ENCODE peak calls at places on chromosomes 11 and 22, in nine cellular contexts. One of them, this sample, is unnamed.

GRCh38 chr22:48382197-48382596 is 1445.5 kb downstream of the BRD1 start:
- DNase-seq in K562: no peak
- DNase-seq in sigmoid colon: peak
- DNase-seq in stomach: peak
- DNase-seq in GM12891: no peak
- DNase-seq in GM12878: no peak
- DNase-seq in HCT116: no peak
- DNase-seq in HepG2: no peak
- DNase-seq in GM12892: no peak
- DNase-seq in this sample: peak

GRCh38 chr11:45209000-45209399 is 62.6 kb downstream of the PRDM11 start:
- DNase-seq in GM12878: no peak
- DNase-seq in GM12891: no peak
- DNase-seq in GM12892: no peak
- DNase-seq in HCT116: no peak
- DNase-seq in HepG2: no peak
- DNase-seq in sigmoid colon: no peak
- DNase-seq in stomach: no peak
- DNase-seq in K562: no peak
- DNase-seq in this sample: no peak

GRCh38 chr22:32810241-32811133 is 9.0 kb downstream of the TIMP3 start:
- DNase-seq in K562: no peak
- DNase-seq in sigmoid colon: peak
- DNase-seq in GM12892: no peak
- DNase-seq in stomach: no peak
- DNase-seq in GM12878: no peak
- DNase-seq in HepG2: no peak
- DNase-seq in HCT116: no peak
- DNase-seq in GM12891: no peak
- DNase-seq in this sample: no peak

GRCh38 chr22:50703726-50704509 is 31.3 kb downstream of the SHANK3 start:
- DNase-seq in GM12878: no peak
- DNase-seq in K562: no peak
- DNase-seq in sigmoid colon: peak
- DNase-seq in HepG2: no peak
- DNase-seq in GM12891: no peak
- DNase-seq in HCT116: no peak
- DNase-seq in GM12892: no peak
- DNase-seq in stomach: no peak
- DNase-seq in this sample: peak

GRCh38 chr11:120185678-120186407 is 25.0 kb upstream of the OAF start:
- DNase-seq in sigmoid colon: peak
- DNase-seq in GM12878: no peak
- DNase-seq in stomach: peak
- DNase-seq in K562: no peak
- DNase-seq in HCT116: no peak
- DNase-seq in GM12892: no peak
- DNase-seq in GM12891: no peak
- DNase-seq in HepG2: no peak
- DNase-seq in this sample: no peak

GRCh38 chr22:20595461-20595860 is 88.1 kb downstream of the MED15 start:
- DNase-seq in stomach: no peak
- DNase-seq in sigmoid colon: no peak
- DNase-seq in GM12878: no peak
- DNase-seq in K562: no peak
- DNase-seq in HepG2: no peak
- DNase-seq in HCT116: no peak
- DNase-seq in GM12891: no peak
- DNase-seq in GM12892: no peak
- DNase-seq in this sample: no peak

GRCh38 chr11:60343094-60343704 is 16.1 kb downstream of the MS4A6E start:
- DNase-seq in sigmoid colon: no peak
- DNase-seq in K562: peak
- DNase-seq in HCT116: peak
- DNase-seq in GM12891: no peak
- DNase-seq in GM12878: no peak
- DNase-seq in stomach: no peak
- DNase-seq in HepG2: peak
- DNase-seq in GM12892: no peak
- DNase-seq in this sample: no peak

GRCh38 chr11:12288212-12288933 is 89.0 kb upstream of the PARVA start:
- DNase-seq in GM12891: peak
- DNase-seq in GM12878: no peak
- DNase-seq in stomach: peak
- DNase-seq in sigmoid colon: peak
- DNase-seq in K562: peak
- DNase-seq in HepG2: peak
- DNase-seq in GM12892: peak
- DNase-seq in HCT116: peak
- DNase-seq in this sample: peak

GRCh38 chr22:30823015-30823370 is 128.3 kb downstream of the OSBP2 start:
- DNase-seq in stomach: no peak
- DNase-seq in sigmoid colon: no peak
- DNase-seq in GM12878: no peak
- DNase-seq in GM12892: no peak
- DNase-seq in GM12891: no peak
- DNase-seq in HepG2: no peak
- DNase-seq in K562: peak
- DNase-seq in HCT116: no peak
- DNase-seq in this sample: peak

GRCh38 chr11:119742263-119742861 is 13.4 kb upstream of the NECTIN1 start:
- DNase-seq in stomach: no peak
- DNase-seq in GM12878: no peak
- DNase-seq in sigmoid colon: no peak
- DNase-seq in HepG2: no peak
- DNase-seq in HCT116: no peak
- DNase-seq in GM12891: no peak
- DNase-seq in K562: peak
- DNase-seq in GM12892: no peak
- DNase-seq in this sample: no peak

GRCh38 chr22:35054064-35054463 is 11.9 kb upstream of the ISX start:
- DNase-seq in HCT116: no peak
- DNase-seq in stomach: no peak
- DNase-seq in K562: no peak
- DNase-seq in sigmoid colon: no peak
- DNase-seq in GM12891: no peak
- DNase-seq in HepG2: no peak
- DNase-seq in GM12892: no peak
- DNase-seq in GM12878: no peak
- DNase-seq in this sample: no peak

GRCh38 chr11:107496011-107496410 is 38.4 kb upstream of the CWF19L2 start:
- DNase-seq in GM12892: no peak
- DNase-seq in K562: no peak
- DNase-seq in stomach: no peak
- DNase-seq in HepG2: peak
- DNase-seq in HCT116: no peak
- DNase-seq in GM12878: no peak
- DNase-seq in GM12891: no peak
- DNase-seq in sigmoid colon: no peak
- DNase-seq in this sample: no peak

GRCh38 chr22:47806894-47807293 is 1044.4 kb downstream of the TBC1D22A start:
- DNase-seq in GM12892: no peak
- DNase-seq in GM12891: no peak
- DNase-seq in HepG2: no peak
- DNase-seq in K562: no peak
- DNase-seq in sigmoid colon: no peak
- DNase-seq in GM12878: no peak
- DNase-seq in stomach: no peak
- DNase-seq in HCT116: no peak
- DNase-seq in this sample: no peak

GRCh38 chr11:56783448-56784041 is 35.0 kb upstream of the OR9G4 start:
- DNase-seq in GM12892: no peak
- DNase-seq in stomach: no peak
- DNase-seq in HepG2: peak
- DNase-seq in GM12878: no peak
- DNase-seq in sigmoid colon: no peak
- DNase-seq in K562: peak
- DNase-seq in GM12891: no peak
- DNase-seq in HCT116: peak
- DNase-seq in this sample: no peak

GRCh38 chr11:117412653-117413275 is 85.1 kb downstream of the CEP164 start:
- DNase-seq in K562: no peak
- DNase-seq in sigmoid colon: peak
- DNase-seq in GM12878: no peak
- DNase-seq in stomach: no peak
- DNase-seq in GM12891: no peak
- DNase-seq in GM12892: no peak
- DNase-seq in HepG2: no peak
- DNase-seq in HCT116: no peak
- DNase-seq in this sample: peak
- TF ChIP-seq POLR2A in K562: no peak
- TF ChIP-seq POLR2A in sigmoid colon: no peak
- TF ChIP-seq POLR2A in GM12878: no peak
- TF ChIP-seq POLR2A in stomach: no peak
- TF ChIP-seq POLR2A in GM12891: no peak
- TF ChIP-seq POLR2A in GM12892: no peak
- TF ChIP-seq POLR2A in HepG2: no peak
- TF ChIP-seq POLR2A in HCT116: no peak
- TF ChIP-seq POLR2A in this sample: no peak

GRCh38 chr11:113410414-113411135 is 23.0 kb downstream of the ANKK1 start:
- DNase-seq in HCT116: no peak
- DNase-seq in K562: no peak
- DNase-seq in stomach: no peak
- DNase-seq in HepG2: no peak
- DNase-seq in GM12891: no peak
- DNase-seq in GM12892: no peak
- DNase-seq in GM12878: no peak
- DNase-seq in sigmoid colon: no peak
- DNase-seq in this sample: no peak
- TF ChIP-seq POLR2AphosphoS5 in HCT116: no peak
- TF ChIP-seq POLR2AphosphoS5 in K562: no peak
- TF ChIP-seq POLR2AphosphoS5 in stomach: no peak
- TF ChIP-seq POLR2AphosphoS5 in HepG2: no peak
- TF ChIP-seq POLR2AphosphoS5 in GM12891: no peak
- TF ChIP-seq POLR2AphosphoS5 in GM12892: no peak
- TF ChIP-seq POLR2AphosphoS5 in GM12878: no peak
- TF ChIP-seq POLR2AphosphoS5 in sigmoid colon: no peak
- TF ChIP-seq POLR2AphosphoS5 in this sample: no peak

DNA sequence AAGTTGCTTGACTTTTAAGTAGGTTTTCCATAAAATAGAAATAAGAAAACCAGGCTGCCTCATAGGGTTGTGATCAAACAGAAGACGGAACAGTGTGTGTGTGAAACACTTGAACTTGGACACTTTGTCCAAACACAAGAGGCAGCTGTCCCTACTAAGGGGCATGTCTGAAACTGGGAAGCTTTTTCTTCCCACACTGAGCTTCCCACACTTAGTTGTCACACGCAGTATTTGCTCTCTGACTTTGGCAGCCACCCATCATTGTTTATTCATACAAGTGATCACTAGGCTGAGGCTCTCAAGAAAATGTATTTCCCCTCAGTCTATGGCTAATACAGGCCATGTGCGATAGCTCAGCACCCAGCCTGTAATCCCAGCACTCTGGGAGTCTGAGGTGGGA is 1.2 kb upstream of the C11orf91 start:
- DNase-seq in GM12892: no peak
- DNase-seq in sigmoid colon: no peak
- DNase-seq in K562: no peak
- DNase-seq in GM12878: no peak
- DNase-seq in stomach: peak
- DNase-seq in HepG2: no peak
- DNase-seq in HCT116: no peak
- DNase-seq in GM12891: no peak
- DNase-seq in this sample: no peak
- TF ChIP-seq POLR2A in GM12892: no peak
- TF ChIP-seq POLR2A in sigmoid colon: no peak
- TF ChIP-seq POLR2A in K562: no peak
- TF ChIP-seq POLR2A in GM12878: no peak
- TF ChIP-seq POLR2A in stomach: no peak
- TF ChIP-seq POLR2A in HepG2: no peak
- TF ChIP-seq POLR2A in HCT116: no peak
- TF ChIP-seq POLR2A in GM12891: no peak
- TF ChIP-seq POLR2A in this sample: no peak

DNA sequence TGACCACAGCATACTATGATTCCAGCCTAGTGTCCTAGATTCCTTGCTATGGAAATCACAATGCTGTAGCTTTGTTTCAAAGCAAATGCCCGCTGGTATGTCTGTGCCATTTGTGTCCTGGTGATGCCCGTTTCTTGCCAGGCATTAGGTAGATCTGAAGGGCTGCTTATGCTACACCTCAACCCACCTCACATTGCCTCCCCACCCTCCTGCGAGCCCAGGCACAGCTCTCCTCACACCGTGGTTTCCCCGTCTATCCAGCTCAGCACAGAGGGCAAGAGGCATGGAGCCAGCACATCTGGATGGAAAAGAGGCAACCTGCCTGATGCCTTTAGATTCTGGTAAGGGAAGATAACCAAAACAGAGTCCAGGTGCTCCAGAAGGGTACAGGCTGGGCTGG is 307.4 kb upstream of the B3GAT1 start:
- DNase-seq in stomach: no peak
- DNase-seq in GM12891: no peak
- DNase-seq in GM12878: no peak
- DNase-seq in GM12892: no peak
- DNase-seq in K562: no peak
- DNase-seq in HepG2: no peak
- DNase-seq in sigmoid colon: no peak
- DNase-seq in HCT116: no peak
- DNase-seq in this sample: no peak
- TF ChIP-seq POLR2AphosphoS5 in stomach: no peak
- TF ChIP-seq POLR2AphosphoS5 in GM12891: no peak
- TF ChIP-seq POLR2AphosphoS5 in GM12878: no peak
- TF ChIP-seq POLR2AphosphoS5 in GM12892: no peak
- TF ChIP-seq POLR2AphosphoS5 in K562: no peak
- TF ChIP-seq POLR2AphosphoS5 in HepG2: no peak
- TF ChIP-seq POLR2AphosphoS5 in sigmoid colon: no peak
- TF ChIP-seq POLR2AphosphoS5 in HCT116: no peak
- TF ChIP-seq POLR2AphosphoS5 in this sample: no peak

GRCh38 chr11:63567044-63567840 is 4.1 kb upstream of the PLAAT2 start:
- DNase-seq in HepG2: peak
- DNase-seq in GM12878: peak
- DNase-seq in stomach: no peak
- DNase-seq in GM12892: no peak
- DNase-seq in HCT116: peak
- DNase-seq in GM12891: no peak
- DNase-seq in K562: peak
- DNase-seq in sigmoid colon: peak
- DNase-seq in this sample: no peak
- TF ChIP-seq POLR2A in HepG2: no peak
- TF ChIP-seq POLR2A in GM12878: no peak
- TF ChIP-seq POLR2A in stomach: no peak
- TF ChIP-seq POLR2A in GM12892: no peak
- TF ChIP-seq POLR2A in HCT116: no peak
- TF ChIP-seq POLR2A in GM12891: peak
- TF ChIP-seq POLR2A in K562: no peak
- TF ChIP-seq POLR2A in sigmoid colon: no peak
- TF ChIP-seq POLR2A in this sample: no peak

DNA sequence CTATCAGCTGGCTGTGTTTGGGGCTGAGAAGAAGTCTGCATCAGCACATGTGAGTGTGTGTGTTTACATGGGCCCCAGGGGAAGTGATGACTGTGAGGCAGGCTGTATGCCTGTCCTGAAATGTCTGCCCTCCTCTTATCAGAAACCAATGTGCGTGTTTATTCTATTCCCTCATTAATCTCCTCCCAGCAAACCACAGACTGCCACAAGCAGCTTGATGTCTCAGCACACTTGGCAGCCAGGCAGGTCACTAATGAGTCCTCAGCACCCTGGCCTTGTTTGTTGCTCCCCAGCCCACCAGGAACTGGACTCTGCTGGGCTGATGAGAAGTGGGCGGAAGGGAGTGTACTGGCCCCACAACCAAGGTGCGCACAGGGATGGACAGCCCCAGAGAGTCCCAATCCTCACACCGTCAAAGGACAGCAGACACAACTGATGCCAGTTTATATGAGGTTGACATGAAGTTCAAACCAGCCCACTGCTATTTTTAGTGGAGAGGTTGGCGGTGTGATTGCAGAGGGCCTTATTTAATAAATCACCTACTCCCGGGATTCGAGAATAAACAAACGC is 225.8 kb downstream of the ETS1 start:
- DNase-seq in K562: no peak
- DNase-seq in GM12891: no peak
- DNase-seq in stomach: peak
- DNase-seq in HepG2: no peak
- DNase-seq in HCT116: no peak
- DNase-seq in GM12892: no peak
- DNase-seq in GM12878: no peak
- DNase-seq in sigmoid colon: no peak
- DNase-seq in this sample: no peak
- TF ChIP-seq POLR2AphosphoS5 in K562: no peak
- TF ChIP-seq POLR2AphosphoS5 in GM12891: no peak
- TF ChIP-seq POLR2AphosphoS5 in stomach: no peak
- TF ChIP-seq POLR2AphosphoS5 in HepG2: no peak
- TF ChIP-seq POLR2AphosphoS5 in HCT116: no peak
- TF ChIP-seq POLR2AphosphoS5 in GM12892: no peak
- TF ChIP-seq POLR2AphosphoS5 in GM12878: no peak
- TF ChIP-seq POLR2AphosphoS5 in sigmoid colon: no peak
- TF ChIP-seq POLR2AphosphoS5 in this sample: no peak